ENCODE peak calls at places on chromosomes 12 and 14, in eight cellular contexts. N is lung; S is HCT116; F is PC-3; A is mammary epithelial cell; J is right cardiac atrium; O is lower lobe of right lung; U is CD8-positive, alpha-beta T cell. C is an unnamed sample.

GRCh38 chr14:64772394-64772950 is 68.2 kb downstream of the PLEKHG3 start:
- DNase-seq in N (no peak), S (no peak), F (no peak), A (no peak), J (no peak), O (no peak), U (no peak), C (peak)

GRCh38 chr14:92613008-92613658 is 99.6 kb downstream of the RIN3 start:
- DNase-seq in N (peak), S (no peak), F (peak), A (no peak), J (peak), O (peak), U (peak), C (peak)

GRCh38 chr12:45502481-45502880 is 227.0 kb upstream of the ARID2 start:
- DNase-seq in N (no peak), S (no peak), F (no peak), A (no peak), J (no peak), O (no peak), U (no peak), C (no peak)

GRCh38 chr14:105748204-105748578 is 221.8 kb downstream of the TMEM121 start:
- DNase-seq in N (no peak), S (no peak), F (peak), A (no peak), J (no peak), O (peak), U (no peak), C (peak)

GRCh38 chr14:96255501-96256366 is at the start of gene BDKRB1:
- DNase-seq in N (no peak), S (no peak), F (peak), A (peak), J (no peak), O (no peak), U (no peak), C (no peak)

GRCh38 chr14:101772770-101773169 is 11.3 kb downstream of the PPP2R5C start:
- DNase-seq in N (no peak), S (no peak), F (peak), A (no peak), J (no peak), O (no peak), U (no peak), C (no peak)

GRCh38 chr14:36264107-36264506 is 56.3 kb downstream of the MBIP start:
- DNase-seq in N (no peak), S (no peak), F (no peak), A (no peak), J (no peak), O (no peak), U (no peak), C (no peak)

GRCh38 chr12:65960820-65961691 is 136.8 kb downstream of the HMGA2 start:
- DNase-seq in N (no peak), S (no peak), F (no peak), A (no peak), J (no peak), O (no peak), U (no peak), C (no peak)

GRCh38 chr12:117027251-117028086 is 71.7 kb downstream of the TESC start:
- DNase-seq in N (no peak), S (no peak), F (no peak), A (no peak), J (no peak), O (no peak), U (no peak), C (peak)

GRCh38 chr12:113161415-113162016 is 12.0 kb downstream of the CFAP73 start:
- DNase-seq in N (no peak), S (peak), F (peak), A (no peak), J (no peak), O (no peak), U (no peak), C (no peak)

GRCh38 chr14:42001436-42001835 is 394.8 kb downstream of the LRFN5 start:
- DNase-seq in N (no peak), S (no peak), F (peak), A (no peak), J (no peak), O (no peak), U (no peak), C (no peak)

GRCh38 chr12:3152892-3153291 is 75.7 kb downstream of the TSPAN9 start:
- DNase-seq in N (no peak), S (no peak), F (no peak), A (no peak), J (peak), O (no peak), U (no peak), C (peak)

GRCh38 chr12:63955831-63956685 is 111.6 kb downstream of the SRGAP1 start:
- DNase-seq in N (peak), S (no peak), F (no peak), A (no peak), J (peak), O (no peak), U (no peak), C (no peak)
- H3K27ac ChIP-seq in N (no peak), S (no peak), F (no peak), A (no peak), J (peak), O (peak), U (no peak), C (peak)

DNA sequence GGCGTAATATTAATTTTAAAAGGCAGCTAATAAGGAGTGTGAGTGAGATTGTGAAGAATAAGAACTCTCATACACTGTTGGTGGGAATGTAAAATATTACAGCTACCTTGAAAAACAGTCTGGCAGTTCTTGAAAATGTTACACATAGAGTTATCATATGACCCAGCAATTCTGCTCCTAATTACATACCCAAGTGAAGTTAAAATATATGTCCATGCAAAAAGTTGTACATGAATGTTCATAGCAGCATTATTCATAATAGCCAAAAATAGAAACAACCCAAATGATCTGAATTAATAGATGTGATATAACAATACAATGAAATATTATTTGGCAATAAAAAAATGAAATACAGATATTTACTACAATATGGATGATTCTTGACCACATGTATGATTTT is 68.2 kb downstream of the RASSF8 start:
- DNase-seq in N (no peak), S (no peak), F (no peak), A (no peak), J (no peak), O (no peak), U (no peak), C (no peak)
- H3K27ac ChIP-seq in N (no peak), S (no peak), F (no peak), A (no peak), J (no peak), O (no peak), U (no peak), C (no peak)

GRCh38 chr12:62808166-62808879 is 126.6 kb downstream of the PPM1H start:
- DNase-seq in N (no peak), S (no peak), F (no peak), A (no peak), J (no peak), O (no peak), U (no peak), C (no peak)

GRCh38 chr12:62814243-62814642 is 120.7 kb downstream of the PPM1H start:
- DNase-seq in N (no peak), S (no peak), F (no peak), A (no peak), J (no peak), O (no peak), U (no peak), C (no peak)

GRCh38 chr12:62817556-62818271 is 117.2 kb downstream of the PPM1H start:
- DNase-seq in N (no peak), S (no peak), F (no peak), A (peak), J (peak), O (no peak), U (no peak), C (no peak)

GRCh38 chr12:62816624-62817023 is 118.3 kb downstream of the PPM1H start:
- DNase-seq in N (no peak), S (no peak), F (no peak), A (no peak), J (no peak), O (no peak), U (no peak), C (no peak)

GRCh38 chr12:62813031-62813829 is 121.7 kb downstream of the PPM1H start:
- DNase-seq in N (peak), S (peak), F (no peak), A (peak), J (peak), O (peak), U (peak), C (peak)
- H3K27ac ChIP-seq in N (no peak), S (no peak), F (no peak), A (no peak), J (no peak), O (no peak), U (no peak), C (no peak)

DNA sequence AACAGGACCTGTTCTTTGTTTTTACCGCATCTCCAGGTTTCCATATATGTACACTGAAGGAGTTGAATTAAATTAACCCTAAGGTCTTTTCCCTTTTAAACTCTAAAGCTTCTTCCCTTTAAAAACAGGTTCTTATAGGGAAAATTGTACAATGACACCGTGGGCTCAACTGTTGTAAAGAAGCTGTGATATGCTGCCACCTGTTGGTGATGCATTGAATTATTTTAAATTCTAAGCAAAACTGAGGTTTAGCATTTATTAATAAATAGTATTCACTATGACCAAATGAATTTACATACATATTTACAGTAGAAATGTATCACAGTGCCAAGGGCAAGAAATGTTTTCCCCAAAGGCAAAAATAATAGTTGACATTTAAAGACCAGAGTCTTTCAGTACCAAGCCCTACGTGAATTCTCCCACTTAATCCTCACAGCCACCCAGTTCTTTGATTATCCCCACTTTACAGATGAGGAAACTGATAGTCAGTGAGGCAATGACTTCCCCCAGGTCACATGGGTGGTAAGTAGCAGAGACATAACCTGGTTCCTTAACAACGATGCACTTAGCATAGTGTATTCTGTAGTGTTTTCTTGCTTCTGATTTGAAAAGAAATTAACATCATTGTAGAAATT is 35.7 kb upstream of the TMEM263 start:
- DNase-seq in N (no peak), S (peak), F (peak), A (no peak), J (no peak), O (no peak), U (no peak), C (no peak)
- H3K27ac ChIP-seq in N (no peak), S (no peak), F (no peak), A (no peak), J (no peak), O (no peak), U (no peak), C (no peak)

C was measured in spleen.